ENCODE peak calls at places on chromosome 20, in four cellular contexts. R is GM12878, G is SK-N-SH, D is K562. B is an unnamed sample.

GRCh38 chr20:32702706-32703425 is 29.1 kb upstream of the C20orf203 start:
- DNase-seq in D (peak; percentile 7), G (no peak), R (no peak), B (peak; percentile 20)

GRCh38 chr20:58313366-58313765 is 3.9 kb downstream of the RAB22A start:
- DNase-seq in G (no peak), R (no peak), D (no peak), B (no peak)

GRCh38 chr20:53865905-53866786 is 204.2 kb downstream of the BCAS1 start:
- DNase-seq in D (no peak), G (peak; percentile 19), R (no peak), B (peak; percentile 26)

GRCh38 chr20:2692886-2693285 is 306 bp downstream of the EBF4 start:
- DNase-seq in D (peak; percentile 69), R (no peak), G (no peak), B (no peak)

GRCh38 chr20:2742934-2743559 is 50.5 kb downstream of the EBF4 start:
- DNase-seq in G (peak; percentile 82), D (peak; percentile 65), R (no peak), B (peak; percentile 82)

GRCh38 chr20:8721098-8721497 is 347.8 kb upstream of the PLCB4 start:
- DNase-seq in D (no peak), G (peak; percentile 42), R (peak; percentile 7), B (peak; percentile 40)

GRCh38 chr20:4160761-4161305 is 145.5 kb upstream of the RNF24 start:
- DNase-seq in D (no peak), G (no peak), R (no peak), B (peak; percentile 30)

GRCh38 chr20:32535316-32535952 is 49.7 kb downstream of the NOL4L start:
- DNase-seq in D (peak; percentile 35), R (no peak), G (no peak), B (no peak)

GRCh38 chr20:44172572-44172950 is 14.4 kb downstream of the JPH2 start:
- DNase-seq in R (no peak), D (no peak), G (no peak), B (no peak)

GRCh38 chr20:45970646-45971424 is 1.2 kb downstream of the ZNF335 start:
- DNase-seq in D (no peak), G (peak; percentile 53), R (no peak), B (no peak)

GRCh38 chr20:49635171-49635570 is 67.2 kb upstream of the PTGIS start:
- DNase-seq in R (no peak), D (no peak), G (peak; percentile 49), B (no peak)

GRCh38 chr20:38728911-38729642 is 4.8 kb downstream of the SLC32A1 start:
- DNase-seq in D (no peak), R (no peak), G (peak; percentile 56), B (peak; percentile 89)

GRCh38 chr20:32490942-32491763 is 94.0 kb downstream of the NOL4L start:
- DNase-seq in R (no peak), D (no peak), G (no peak), B (no peak)

GRCh38 chr20:37999526-38000263 is 33.6 kb downstream of the TTI1 start:
- DNase-seq in R (no peak), G (no peak), D (no peak), B (no peak)

GRCh38 chr20:13665709-13666108 is 27.0 kb upstream of the TASP1 start:
- DNase-seq in R (no peak), D (peak; percentile 29), G (no peak), B (no peak)

GRCh38 chr20:49230575-49231211 is 11.5 kb downstream of the DDX27 start:
- DNase-seq in R (no peak), G (no peak), D (no peak), B (no peak)

GRCh38 chr20:5156670-5157448 is 30.1 kb downstream of the CDS2 start:
- DNase-seq in G (no peak), D (no peak), R (no peak), B (no peak)

GRCh38 chr20:11822116-11822794 is 95.4 kb upstream of the BTBD3 start:
- DNase-seq in R (no peak), G (no peak), D (no peak), B (no peak)

GRCh38 chr20:49100934-49101333 is 54.8 kb downstream of the CSE1L start:
- DNase-seq in G (no peak), D (no peak), R (no peak), B (no peak)

GRCh38 chr20:20603339-20603990 is 109.0 kb downstream of the RALGAPA2 start:
- DNase-seq in R (peak; percentile 95), D (no peak), G (no peak), B (no peak)

GRCh38 chr20:35952480-35953410 is 1.6 kb downstream of the SCAND1 start:
- DNase-seq in D (peak; percentile 22), G (no peak), R (no peak), B (no peak)

GRCh38 chr20:19976595-19977372 is 40.4 kb upstream of the NAA20 start:
- DNase-seq in R (no peak), D (no peak), G (no peak), B (no peak)

GRCh38 chr20:45924391-45925261 is 9.9 kb upstream of the PCIF1 start:
- DNase-seq in G (no peak), D (no peak), R (no peak), B (no peak)

DNA sequence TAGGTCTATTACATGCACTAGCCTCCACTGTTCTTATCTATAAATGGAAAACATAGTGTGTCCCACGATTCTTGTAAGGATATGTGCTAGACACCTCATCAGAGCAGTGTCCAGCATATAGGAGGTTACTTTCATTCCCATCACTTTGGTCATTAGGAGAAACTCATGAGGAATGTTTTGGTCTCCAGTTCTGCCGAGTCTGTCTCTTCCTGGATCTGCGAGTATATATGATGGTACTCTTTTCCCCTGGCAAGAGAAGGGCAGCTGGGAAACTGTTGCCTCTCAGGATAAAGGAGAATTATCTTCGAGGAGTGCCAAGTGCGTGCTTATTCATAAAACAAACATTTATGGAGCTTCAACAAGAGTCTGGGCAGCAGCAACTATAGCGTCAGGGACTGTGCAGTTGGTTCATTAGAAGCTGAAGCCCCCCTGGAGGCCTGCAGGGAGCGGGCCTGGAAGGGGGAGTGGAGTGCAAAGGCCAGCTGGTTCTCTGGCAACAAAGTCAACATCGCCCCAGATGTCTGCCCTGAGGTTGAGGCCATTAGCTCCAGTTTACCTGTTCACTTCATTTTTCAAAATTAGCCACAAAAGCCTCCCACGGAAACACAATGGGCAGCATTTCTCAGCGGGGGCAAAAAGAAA is 811.9 kb downstream of the MAFB start:
- DNase-seq in R (no peak), G (peak; percentile 12), D (no peak), B (no peak)
- TF ChIP-seq USF1 in R (no peak), G (no peak), D (no peak), B (no peak)

DNA sequence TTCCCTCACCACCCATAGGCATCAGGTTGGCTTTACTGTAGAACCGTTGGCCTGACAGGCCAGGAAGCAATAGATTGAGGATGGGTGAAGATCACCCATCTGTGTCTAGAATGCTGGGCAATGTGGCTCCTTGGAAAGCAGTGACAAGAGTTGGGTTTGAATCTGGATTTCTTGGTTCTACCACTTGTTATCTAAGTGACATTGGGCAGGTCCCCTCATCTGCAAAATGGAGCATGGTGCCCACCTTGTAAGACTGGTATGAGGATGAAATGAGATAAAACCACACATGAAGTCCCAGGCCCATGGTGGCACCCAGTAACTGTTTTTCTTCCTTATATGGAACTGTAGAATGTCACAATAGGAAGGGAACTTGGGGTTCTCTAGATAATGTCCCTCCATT is 22.6 kb upstream of the SIRPB2 start:
- DNase-seq in G (no peak), D (no peak), R (no peak), B (no peak)
- TF ChIP-seq USF1 in G (no peak), D (no peak), R (no peak), B (no peak)

DNA sequence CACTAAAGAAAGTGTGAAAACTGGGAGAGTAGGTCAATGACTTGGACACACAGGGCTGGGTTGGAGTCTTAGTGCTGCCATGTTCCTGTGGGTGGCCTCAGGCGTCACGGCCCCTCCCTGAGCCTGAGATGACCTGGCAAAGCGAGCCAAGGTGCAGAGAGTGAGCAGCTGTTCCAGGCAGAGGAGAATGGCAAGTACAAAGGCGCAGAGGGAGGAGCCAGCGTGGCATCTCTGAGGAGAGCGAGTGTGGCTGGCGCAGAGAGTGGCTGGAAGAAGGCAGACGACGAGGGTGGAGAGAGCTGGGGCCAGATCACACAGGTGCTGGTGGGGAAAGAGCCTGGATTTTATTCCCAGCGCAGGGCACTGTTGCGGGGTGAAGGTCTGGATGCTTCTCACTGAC is 20.6 kb upstream of the CHMP4B start:
- DNase-seq in G (no peak), D (no peak), R (no peak), B (no peak)
- TF ChIP-seq USF1 in G (no peak), D (no peak), R (no peak), B (no peak)

GRCh38 chr20:23456416-23456815 is 3.7 kb upstream of the CST11 start:
- DNase-seq in G (no peak), D (no peak), R (no peak), B (no peak)
- TF ChIP-seq USF1 in G (no peak), D (no peak), R (no peak), B (no peak)

GRCh38 chr20:63178889-63179751 is 36.8 kb downstream of the YTHDF1 start:
- DNase-seq in R (no peak), D (peak; percentile 77), G (peak; percentile 82), B (peak; percentile 57)
- TF ChIP-seq USF1 in R (no peak), D (peak; percentile 47), G (no peak), B (no peak)

DNA sequence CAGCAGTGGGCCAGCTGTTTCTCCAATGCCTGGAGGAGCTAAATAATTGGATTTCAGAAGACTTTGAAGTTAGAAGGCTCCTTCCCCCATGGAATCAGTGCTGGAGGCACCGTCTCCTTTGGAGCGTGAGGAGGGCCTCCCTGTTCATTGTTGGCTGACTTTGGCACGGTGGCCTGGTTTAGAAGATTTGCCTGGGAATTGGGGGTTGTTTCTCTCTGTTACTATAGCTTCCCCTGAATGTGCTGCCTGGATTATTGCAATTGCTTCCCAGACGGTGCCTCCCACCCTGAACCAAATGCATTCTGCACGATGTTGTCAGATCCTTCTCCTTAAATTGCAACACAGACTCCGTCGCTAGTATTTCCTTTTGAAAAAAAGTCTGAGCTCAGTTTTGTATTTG is 27.7 kb upstream of the KCNG1 start:
- DNase-seq in D (no peak), G (no peak), R (no peak), B (no peak)
- TF ChIP-seq USF1 in D (no peak), G (no peak), R (no peak), B (no peak)

GRCh38 chr20:56991516-56991915 is 274.9 kb downstream of the BMP7 start:
- DNase-seq in G (no peak), R (no peak), D (no peak), B (no peak)

GRCh38 chr20:56986931-56987720 is 279.3 kb downstream of the BMP7 start:
- DNase-seq in G (no peak), D (no peak), R (no peak), B (no peak)

GRCh38 chr20:56987992-56988391 is 278.4 kb downstream of the BMP7 start:
- DNase-seq in G (no peak), D (peak; percentile 20), R (no peak), B (no peak)

GRCh38 chr20:56988446-56988845 is 278.0 kb downstream of the BMP7 start:
- DNase-seq in R (no peak), D (no peak), G (no peak), B (no peak)

GRCh38 chr20:56989516-56989915 is 276.9 kb downstream of the BMP7 start:
- DNase-seq in G (no peak), R (no peak), D (no peak), B (no peak)
- TF ChIP-seq USF1 in G (no peak), R (no peak), D (no peak), B (no peak)

B was measured in WTC11.